ENCODE peak calls at places on chromosomes 2 and 18, in five cellular contexts. One of them, this sample, is unnamed.
A peak's percentile ranks its signal among the peaks of the same experiment; 100 is the strongest.

GRCh38 chr18:45352874-45353273 is 262.4 kb upstream of the SLC14A2 start:
- DNase-seq in endodermal cell: no peak
- DNase-seq in bronchial epithelial cell: peak; percentile 41
- DNase-seq in psoas muscle: no peak
- DNase-seq in fibroblast of lung: no peak
- DNase-seq in this sample: no peak

GRCh38 chr2:150234787-150235512 is 252.5 kb downstream of the RND3 start:
- DNase-seq in psoas muscle: no peak
- DNase-seq in bronchial epithelial cell: no peak
- DNase-seq in endodermal cell: no peak
- DNase-seq in fibroblast of lung: peak; percentile 96
- DNase-seq in this sample: no peak

GRCh38 chr2:241271641-241272297 is 43.7 kb downstream of the HDLBP start:
- DNase-seq in endodermal cell: peak; percentile 74
- DNase-seq in psoas muscle: peak; percentile 86
- DNase-seq in fibroblast of lung: peak; percentile 86
- DNase-seq in bronchial epithelial cell: peak; percentile 62
- DNase-seq in this sample: no peak

GRCh38 chr2:101617188-101617587 is 80.3 kb upstream of the MAP4K4 start:
- DNase-seq in psoas muscle: no peak
- DNase-seq in fibroblast of lung: peak; percentile 75
- DNase-seq in endodermal cell: no peak
- DNase-seq in bronchial epithelial cell: peak; percentile 16
- DNase-seq in this sample: no peak

GRCh38 chr2:194842871-194843270 is 814.2 kb upstream of the SLC39A10 start:
- DNase-seq in endodermal cell: peak; percentile 41
- DNase-seq in bronchial epithelial cell: no peak
- DNase-seq in fibroblast of lung: no peak
- DNase-seq in psoas muscle: no peak
- DNase-seq in this sample: no peak

GRCh38 chr2:215973954-215974699 is 39.2 kb downstream of the MREG start:
- DNase-seq in fibroblast of lung: no peak
- DNase-seq in bronchial epithelial cell: peak; percentile 92
- DNase-seq in endodermal cell: no peak
- DNase-seq in psoas muscle: no peak
- DNase-seq in this sample: peak; percentile 17

GRCh38 chr2:203341741-203342310 is 13.6 kb downstream of the ABI2 start:
- DNase-seq in psoas muscle: no peak
- DNase-seq in fibroblast of lung: peak; percentile 33
- DNase-seq in endodermal cell: no peak
- DNase-seq in bronchial epithelial cell: no peak
- DNase-seq in this sample: no peak

GRCh38 chr2:38515155-38516074 is 87.3 kb downstream of the HNRNPLL start:
- DNase-seq in psoas muscle: peak; percentile 64
- DNase-seq in bronchial epithelial cell: peak; percentile 90
- DNase-seq in endodermal cell: no peak
- DNase-seq in fibroblast of lung: peak; percentile 57
- DNase-seq in this sample: no peak

GRCh38 chr2:211836409-211836808 is 702.2 kb downstream of the ERBB4 start:
- DNase-seq in psoas muscle: no peak
- DNase-seq in endodermal cell: no peak
- DNase-seq in fibroblast of lung: no peak
- DNase-seq in bronchial epithelial cell: peak; percentile 73
- DNase-seq in this sample: no peak

GRCh38 chr2:98469862-98470544 is 25.3 kb downstream of the INPP4A start:
- DNase-seq in psoas muscle: no peak
- DNase-seq in endodermal cell: no peak
- DNase-seq in fibroblast of lung: no peak
- DNase-seq in bronchial epithelial cell: no peak
- DNase-seq in this sample: no peak

GRCh38 chr2:60463249-60463648 is 90.2 kb downstream of the BCL11A start:
- DNase-seq in fibroblast of lung: peak; percentile 31
- DNase-seq in psoas muscle: no peak
- DNase-seq in bronchial epithelial cell: no peak
- DNase-seq in endodermal cell: no peak
- DNase-seq in this sample: no peak

GRCh38 chr18:8800041-8800441 is 94.7 kb downstream of the MTCL1 start:
- DNase-seq in fibroblast of lung: peak; percentile 82
- DNase-seq in bronchial epithelial cell: no peak
- DNase-seq in endodermal cell: peak; percentile 81
- DNase-seq in psoas muscle: peak; percentile 57
- DNase-seq in this sample: no peak
- H3K4me3 ChIP-seq in fibroblast of lung: peak overlapping the region; percentile 32
- H3K4me3 ChIP-seq in bronchial epithelial cell: no peak overlapping the region
- H3K4me3 ChIP-seq in endodermal cell: no peak overlapping the region
- H3K4me3 ChIP-seq in psoas muscle: peak overlapping the region; percentile 37
- H3K4me3 ChIP-seq in this sample: no peak overlapping the region

DNA sequence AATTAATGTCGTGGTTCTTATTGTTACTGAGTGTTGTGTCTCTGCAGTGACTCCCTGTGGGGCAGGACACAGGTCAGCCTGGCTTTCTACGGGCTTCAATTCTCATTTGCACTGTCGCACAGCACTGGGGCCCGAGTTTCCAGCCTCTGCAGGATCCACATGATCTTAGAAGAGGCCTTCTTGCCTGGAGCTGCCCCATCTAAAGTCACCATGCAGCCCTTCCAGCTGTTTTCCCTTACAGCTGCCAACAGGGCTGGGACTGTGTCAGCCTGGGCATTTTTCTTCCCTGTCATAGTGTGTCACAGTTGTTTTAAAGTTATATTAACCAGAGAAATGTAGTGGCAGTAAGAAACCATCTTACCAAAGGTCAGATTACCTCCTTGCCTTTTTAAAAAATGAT is 27.0 kb downstream of the FHL2 start:
- DNase-seq in fibroblast of lung: no peak
- DNase-seq in endodermal cell: no peak
- DNase-seq in bronchial epithelial cell: no peak
- DNase-seq in psoas muscle: no peak
- DNase-seq in this sample: no peak
- H3K36me3 ChIP-seq in fibroblast of lung: peaks cover 24% of the 10 kb centered on the region
- H3K36me3 ChIP-seq in endodermal cell: peaks cover 43% of the 10 kb centered on the region
- H3K36me3 ChIP-seq in bronchial epithelial cell: peaks cover 25% of the 10 kb centered on the region
- H3K36me3 ChIP-seq in psoas muscle: peaks cover 6% of the 10 kb centered on the region
- H3K36me3 ChIP-seq in this sample: peaks cover 11% of the 10 kb centered on the region

GRCh38 chr2:1300284-1300683 is 113.0 kb upstream of the TPO start:
- DNase-seq in endodermal cell: no peak
- DNase-seq in bronchial epithelial cell: no peak
- DNase-seq in psoas muscle: no peak
- DNase-seq in fibroblast of lung: no peak
- DNase-seq in this sample: no peak

GRCh38 chr2:1299053-1299452 is 114.2 kb upstream of the TPO start:
- DNase-seq in endodermal cell: no peak
- DNase-seq in bronchial epithelial cell: no peak
- DNase-seq in psoas muscle: no peak
- DNase-seq in fibroblast of lung: no peak
- DNase-seq in this sample: no peak

GRCh38 chr2:1295740-1296139 is 117.5 kb upstream of the TPO start:
- DNase-seq in endodermal cell: no peak
- DNase-seq in psoas muscle: no peak
- DNase-seq in fibroblast of lung: no peak
- DNase-seq in bronchial epithelial cell: no peak
- DNase-seq in this sample: no peak

GRCh38 chr2:1294882-1295281 is 118.4 kb upstream of the TPO start:
- DNase-seq in psoas muscle: no peak
- DNase-seq in fibroblast of lung: no peak
- DNase-seq in bronchial epithelial cell: no peak
- DNase-seq in endodermal cell: no peak
- DNase-seq in this sample: no peak

GRCh38 chr2:1297376-1298159 is 115.7 kb upstream of the TPO start:
- DNase-seq in fibroblast of lung: no peak
- DNase-seq in endodermal cell: no peak
- DNase-seq in bronchial epithelial cell: no peak
- DNase-seq in psoas muscle: no peak
- DNase-seq in this sample: no peak
- H3K4me3 ChIP-seq in fibroblast of lung: no peak overlapping the region
- H3K4me3 ChIP-seq in endodermal cell: no peak overlapping the region
- H3K4me3 ChIP-seq in bronchial epithelial cell: no peak overlapping the region
- H3K4me3 ChIP-seq in psoas muscle: no peak overlapping the region
- H3K4me3 ChIP-seq in this sample: no peak overlapping the region

GRCh38 chr2:239202343-239202742 is 198.5 kb downstream of the HDAC4 start:
- DNase-seq in bronchial epithelial cell: no peak
- DNase-seq in endodermal cell: no peak
- DNase-seq in fibroblast of lung: no peak
- DNase-seq in psoas muscle: no peak
- DNase-seq in this sample: no peak
- H3K36me3 ChIP-seq in bronchial epithelial cell: no peaks in the 10 kb centered on the region
- H3K36me3 ChIP-seq in endodermal cell: no peaks in the 10 kb centered on the region
- H3K36me3 ChIP-seq in fibroblast of lung: peaks cover 3% of the 10 kb centered on the region
- H3K36me3 ChIP-seq in psoas muscle: no peaks in the 10 kb centered on the region
- H3K36me3 ChIP-seq in this sample: no peaks in the 10 kb centered on the region

DNA sequence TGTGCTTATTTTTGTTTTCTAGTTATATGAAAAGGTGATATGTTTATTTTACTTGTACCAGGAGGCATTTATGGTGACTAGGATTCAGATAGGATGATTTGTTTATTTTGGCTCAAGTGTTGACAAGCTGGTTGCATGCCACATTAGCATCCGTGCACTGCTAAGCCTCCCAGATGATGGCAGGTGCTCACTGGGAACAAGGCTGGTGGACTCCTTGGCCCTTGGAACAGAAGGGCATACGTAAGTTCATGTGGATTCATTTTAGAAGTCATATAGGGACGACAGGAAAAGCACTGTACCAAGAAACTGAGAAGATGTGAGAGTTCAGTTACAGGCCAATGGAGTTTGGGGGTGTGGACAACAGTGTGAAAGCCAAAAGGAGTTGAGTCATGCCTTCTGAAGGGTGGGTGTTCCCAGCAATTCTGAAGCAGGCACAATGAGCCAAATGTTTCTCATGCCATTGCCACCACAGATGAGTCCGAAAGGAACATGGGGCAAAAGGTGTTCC is 166.2 kb downstream of the PHLPP1 start:
- DNase-seq in bronchial epithelial cell: peak; percentile 91
- DNase-seq in fibroblast of lung: peak; percentile 96
- DNase-seq in endodermal cell: no peak
- DNase-seq in psoas muscle: no peak
- DNase-seq in this sample: no peak
- H3K4me3 ChIP-seq in bronchial epithelial cell: no peak overlapping the region
- H3K4me3 ChIP-seq in fibroblast of lung: no peak overlapping the region
- H3K4me3 ChIP-seq in endodermal cell: no peak overlapping the region
- H3K4me3 ChIP-seq in psoas muscle: no peak overlapping the region
- H3K4me3 ChIP-seq in this sample: no peak overlapping the region

GRCh38 chr2:96594701-96595152 is 43.4 kb downstream of the KANSL3 start:
- DNase-seq in fibroblast of lung: no peak
- DNase-seq in psoas muscle: no peak
- DNase-seq in endodermal cell: no peak
- DNase-seq in bronchial epithelial cell: no peak
- DNase-seq in this sample: no peak
- H3K36me3 ChIP-seq in fibroblast of lung: peaks cover 9% of the 10 kb centered on the region
- H3K36me3 ChIP-seq in psoas muscle: peaks cover 8% of the 10 kb centered on the region
- H3K36me3 ChIP-seq in endodermal cell: peaks cover 80% of the 10 kb centered on the region
- H3K36me3 ChIP-seq in bronchial epithelial cell: peaks cover 20% of the 10 kb centered on the region
- H3K36me3 ChIP-seq in this sample: peaks cover 16% of the 10 kb centered on the region

GRCh38 chr18:80009661-80010550 is 21.5 kb upstream of the TXNL4A start:
- DNase-seq in bronchial epithelial cell: peak; percentile 84
- DNase-seq in psoas muscle: peak; percentile 79
- DNase-seq in fibroblast of lung: peak; percentile 97
- DNase-seq in endodermal cell: no peak
- DNase-seq in this sample: no peak
- H3K4me3 ChIP-seq in bronchial epithelial cell: no peak overlapping the region
- H3K4me3 ChIP-seq in psoas muscle: no peak overlapping the region
- H3K4me3 ChIP-seq in fibroblast of lung: no peak overlapping the region
- H3K4me3 ChIP-seq in endodermal cell: no peak overlapping the region
- H3K4me3 ChIP-seq in this sample: no peak overlapping the region

This sample was measured in H7.